ENCODE peak calls at places on chromosomes 11 and 22, in seven cellular contexts. O is tibial nerve, Y is heart left ventricle, V is NB4, X is ovary, L is body of pancreas, Q is right lobe of liver. F is an unnamed sample.

GRCh38 chr22:46578251-46578823 is 40.9 kb upstream of the CELSR1 start:
- DNase-seq in O (no peak), Y (no peak), V (peak), X (no peak), L (no peak), Q (peak), F (no peak)

GRCh38 chr11:71548716-71549151 is 514 bp downstream of the KRTAP5-9 start:
- DNase-seq in O (no peak), Y (no peak), V (peak), X (no peak), L (no peak), Q (no peak), F (no peak)

GRCh38 chr22:30029512-30029911 is 50.8 kb upstream of the HORMAD2 start:
- DNase-seq in O (no peak), Y (no peak), V (no peak), X (no peak), L (no peak), Q (peak), F (no peak)

GRCh38 chr11:73461844-73462435 is 85.7 kb downstream of the RELT start:
- DNase-seq in O (no peak), Y (no peak), V (peak), X (no peak), L (no peak), Q (no peak), F (no peak)

GRCh38 chr11:416757-417621 is 2.2 kb upstream of the SIGIRR start:
- DNase-seq in O (no peak), Y (peak), V (peak), X (no peak), L (peak), Q (no peak), F (no peak)

GRCh38 chr11:111923351-111923788 is 4.7 kb downstream of the C11orf52 start:
- DNase-seq in O (no peak), Y (no peak), V (no peak), X (no peak), L (no peak), Q (no peak), F (no peak)

GRCh38 chr22:23069502-23070357 is 589 bp upstream of the GNAZ start:
- DNase-seq in O (peak), Y (peak), V (peak), X (peak), L (peak), Q (peak), F (peak)

GRCh38 chr11:10076458-10077141 is 217.4 kb downstream of the SBF2 start:
- DNase-seq in O (no peak), Y (peak), V (peak), X (peak), L (peak), Q (peak), F (no peak)

DNA sequence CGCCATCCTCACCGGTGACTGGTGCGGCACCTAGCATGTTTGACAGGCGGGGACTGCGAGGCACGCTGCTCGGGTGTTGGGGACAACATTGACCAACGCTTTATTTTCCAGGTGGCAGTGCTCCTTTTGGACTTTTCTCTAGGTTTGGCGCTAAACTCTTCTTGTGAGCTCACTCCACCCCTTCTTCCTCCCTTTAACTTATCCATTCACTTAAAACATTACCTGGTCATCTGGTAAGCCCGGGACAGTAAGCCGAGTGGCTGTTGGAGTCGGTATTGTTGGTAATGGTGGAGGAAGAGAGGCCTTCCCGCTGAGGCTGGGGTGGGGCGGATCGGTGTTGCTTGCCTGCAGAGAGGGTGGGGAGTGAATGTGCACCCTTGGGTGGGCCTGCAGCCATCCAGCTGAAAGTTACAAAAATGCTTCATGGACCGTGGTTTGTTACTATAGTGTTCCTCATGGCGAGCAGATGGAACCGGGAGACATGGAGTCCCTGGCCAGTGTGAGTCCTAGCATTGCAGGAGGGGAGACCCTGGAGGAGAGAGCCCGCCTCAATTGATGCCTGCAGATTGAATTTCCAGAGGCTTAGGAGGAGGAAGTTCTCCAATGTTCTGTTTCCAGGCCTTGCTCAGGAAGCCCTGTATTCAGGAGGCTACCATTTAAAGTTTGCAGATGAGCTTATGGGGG is 1.1 kb downstream of the NEAT1 start:
- DNase-seq in O (peak), Y (peak), V (peak), X (no peak), L (peak), Q (peak), F (no peak)
- TF ChIP-seq POLR2A in O (no peak), Y (no peak), V (peak), X (peak), L (no peak), Q (no peak), F (peak)

GRCh38 chr11:14136561-14136960 is 174.0 kb downstream of the SPON1 start:
- DNase-seq in O (no peak), Y (no peak), V (no peak), X (no peak), L (no peak), Q (no peak), F (no peak)
- TF ChIP-seq POLR2A in O (no peak), Y (no peak), V (no peak), X (no peak), L (no peak), Q (no peak), F (no peak)

GRCh38 chr11:123060265-123061000 is 1.5 kb downstream of the HSPA8 start:
- DNase-seq in O (no peak), Y (no peak), V (peak), X (no peak), L (no peak), Q (no peak), F (no peak)

GRCh38 chr11:123054301-123055065 is 7.5 kb downstream of the HSPA8 start:
- DNase-seq in O (no peak), Y (no peak), V (peak), X (no peak), L (no peak), Q (no peak), F (no peak)

GRCh38 chr11:123057604-123058305 is 4.2 kb downstream of the HSPA8 start:
- DNase-seq in O (no peak), Y (no peak), V (peak), X (no peak), L (no peak), Q (no peak), F (no peak)

GRCh38 chr11:123055132-123055924 is 6.6 kb downstream of the HSPA8 start:
- DNase-seq in O (no peak), Y (no peak), V (peak), X (no peak), L (no peak), Q (no peak), F (no peak)

DNA sequence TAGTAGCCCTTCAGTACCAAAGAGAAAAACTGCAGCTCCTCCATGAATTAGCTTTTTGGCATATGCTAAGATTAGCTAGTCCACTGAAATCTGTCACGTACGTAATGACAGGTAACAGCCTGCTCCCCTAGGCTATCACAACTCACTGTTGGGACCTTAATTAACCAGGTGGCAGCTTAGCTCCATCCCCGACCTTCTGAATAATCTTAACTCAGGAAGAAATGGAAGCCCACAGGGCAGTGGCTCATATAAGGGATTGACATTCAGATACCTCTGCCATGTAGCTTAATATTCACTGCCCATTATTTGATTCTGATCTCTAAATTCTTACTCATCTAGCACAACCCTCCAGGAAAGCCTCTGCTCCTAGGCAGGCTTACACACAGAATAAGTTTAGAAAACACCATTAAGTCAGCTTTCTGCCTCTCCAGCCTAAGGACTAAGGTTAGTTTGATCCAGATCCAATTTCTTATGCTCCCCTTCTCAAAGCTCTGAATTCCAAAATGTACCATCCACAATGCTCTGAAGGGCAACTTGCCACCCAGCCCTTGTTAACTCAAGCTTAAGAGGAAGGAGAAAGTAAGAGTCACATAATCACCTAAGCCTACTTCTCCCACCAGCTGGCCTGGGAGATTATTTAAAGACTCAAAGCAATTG is 5.0 kb downstream of the HSPA8 start:
- DNase-seq in O (no peak), Y (no peak), V (peak), X (no peak), L (no peak), Q (no peak), F (no peak)
- TF ChIP-seq POLR2A in O (no peak), Y (no peak), V (no peak), X (no peak), L (no peak), Q (no peak), F (peak)

GRCh38 chr22:39209756-39210155 is 35.0 kb downstream of the PDGFB start:
- DNase-seq in O (no peak), Y (no peak), V (no peak), X (no peak), L (no peak), Q (no peak), F (no peak)
- TF ChIP-seq POLR2A in O (no peak), Y (no peak), V (no peak), X (no peak), L (no peak), Q (no peak), F (no peak)

DNA sequence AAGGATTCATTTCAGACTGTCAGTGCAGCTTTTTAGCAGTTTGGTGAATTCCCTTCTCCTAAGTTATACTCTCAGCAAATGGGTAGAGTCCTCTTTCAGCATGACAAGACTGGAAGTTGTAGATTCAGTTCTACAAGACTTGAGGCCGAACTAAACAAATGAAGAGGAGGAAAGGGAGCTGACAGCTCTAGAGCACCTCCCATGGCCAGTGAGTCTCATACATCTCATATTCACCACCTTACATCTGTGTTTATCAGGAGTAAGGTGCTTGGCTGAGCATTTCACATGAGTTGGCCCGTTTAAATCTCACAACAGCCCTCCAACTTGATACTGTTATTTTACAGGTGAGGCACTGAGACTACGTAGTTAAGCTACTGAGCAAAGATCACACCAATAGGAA is 30.4 kb downstream of the SEZ6L start:
- DNase-seq in O (no peak), Y (no peak), V (peak), X (no peak), L (no peak), Q (no peak), F (no peak)
- TF ChIP-seq POLR2A in O (no peak), Y (no peak), V (no peak), X (no peak), L (no peak), Q (no peak), F (no peak)